ENCODE peak calls at places on chromosomes 5 and 9, in eight cellular contexts. U, N, D, F, B, E, Q and S are unnamed samples.

GRCh38 chr9:69104830-69105527 is 69.1 kb upstream of the TJP2 start:
- DNase-seq in Q (no peak), N (no peak), F (no peak), D (no peak), B (no peak), U (peak), E (peak), S (no peak)

GRCh38 chr5:149264432-149265069 is 7.1 kb upstream of the AFAP1L1 start:
- DNase-seq in B (no peak), D (peak), N (no peak), U (peak), F (no peak), E (peak), Q (no peak), S (no peak)

GRCh38 chr5:141508440-141508807 is 19.5 kb downstream of the PCDHGC5 start:
- DNase-seq in E (no peak), Q (no peak), D (no peak), F (no peak), B (no peak), U (no peak), N (peak), S (no peak)

GRCh38 chr9:84145780-84146179 is 165.2 kb downstream of the RMI1 start:
- DNase-seq in Q (no peak), F (no peak), U (no peak), D (no peak), B (no peak), N (no peak), E (no peak), S (no peak)

GRCh38 chr5:110807174-110807573 is 68.4 kb downstream of the SLC25A46 start:
- DNase-seq in U (peak), D (no peak), E (no peak), F (no peak), N (peak), B (no peak), Q (no peak), S (no peak)

GRCh38 chr5:177607452-177608192 is 7.7 kb downstream of the B4GALT7 start:
- DNase-seq in U (peak), B (peak), N (peak), F (peak), D (peak), Q (peak), E (peak), S (peak)

GRCh38 chr9:626591-626990 is 214.9 kb upstream of the DMRT1 start:
- DNase-seq in N (no peak), F (no peak), D (no peak), Q (no peak), U (no peak), B (peak), E (no peak), S (no peak)

GRCh38 chr9:123026425-123026824 is 7.0 kb upstream of the GPR21 start:
- DNase-seq in D (no peak), U (no peak), Q (no peak), F (no peak), N (no peak), E (no peak), B (no peak), S (no peak)

GRCh38 chr5:144142826-144143167 is 27.7 kb downstream of the YIPF5 start:
- DNase-seq in N (no peak), E (no peak), B (no peak), U (no peak), Q (no peak), D (no peak), F (no peak), S (no peak)

GRCh38 chr5:16916262-16916878 is 19.7 kb downstream of the MYO10 start:
- DNase-seq in N (no peak), F (peak), U (no peak), D (no peak), Q (no peak), B (no peak), E (no peak), S (no peak)

GRCh38 chr9:70205366-70206020 is 53.3 kb upstream of the SMC5 start:
- DNase-seq in D (no peak), Q (no peak), N (no peak), E (no peak), F (no peak), U (peak), B (no peak), S (no peak)

GRCh38 chr5:65790371-65791163 is 68.6 kb downstream of the NLN start:
- DNase-seq in E (no peak), Q (no peak), D (no peak), F (no peak), U (no peak), N (no peak), B (no peak), S (no peak)

GRCh38 chr5:124884108-124884507 is 137.7 kb upstream of the ZNF608 start:
- DNase-seq in Q (no peak), B (no peak), D (no peak), E (no peak), F (no peak), N (no peak), U (no peak), S (no peak)

GRCh38 chr5:142420521-142420920 is 95.7 kb upstream of the SPRY4 start:
- DNase-seq in D (no peak), F (no peak), Q (no peak), E (no peak), B (no peak), N (no peak), U (no peak), S (no peak)

GRCh38 chr5:40972434-40972833 is 63.1 kb downstream of the C7 start:
- DNase-seq in U (no peak), F (no peak), D (no peak), N (no peak), E (no peak), Q (no peak), B (no peak), S (no peak)

GRCh38 chr5:10167806-10168205 is 81.9 kb downstream of the ATPSCKMT start:
- DNase-seq in F (no peak), Q (no peak), U (no peak), B (no peak), E (no peak), N (no peak), D (no peak), S (no peak)

GRCh38 chr9:109986423-109987055 is 206.5 kb downstream of the PALM2AKAP2 start:
- DNase-seq in F (peak), N (no peak), B (no peak), E (no peak), D (no peak), Q (no peak), U (no peak), S (no peak)

GRCh38 chr9:112970939-112971338 is 41.1 kb downstream of the ZNF883 start:
- DNase-seq in N (peak), F (no peak), D (no peak), U (peak), B (no peak), Q (no peak), E (peak), S (no peak)

GRCh38 chr9:72187296-72187695 is 38.1 kb downstream of the GDA start:
- DNase-seq in B (no peak), N (no peak), E (no peak), U (no peak), Q (no peak), D (no peak), F (no peak), S (no peak)

GRCh38 chr5:78995521-78995920 is 10.4 kb upstream of the ARSB start:
- DNase-seq in N (no peak), F (no peak), U (no peak), E (no peak), B (no peak), D (no peak), Q (no peak), S (no peak)

GRCh38 chr5:152568101-152568500 is 163.0 kb upstream of the NMUR2 start:
- DNase-seq in E (no peak), N (no peak), Q (no peak), F (no peak), D (no peak), B (no peak), U (no peak), S (no peak)

GRCh38 chr9:136587944-136588662 is 42.3 kb upstream of the NOTCH1 start:
- DNase-seq in F (no peak), E (peak), N (no peak), B (no peak), Q (no peak), U (no peak), D (no peak), S (no peak)

GRCh38 chr9:18268381-18268780 is 205.6 kb upstream of the ADAMTSL1 start:
- DNase-seq in Q (no peak), U (no peak), D (no peak), B (no peak), E (peak), F (no peak), N (no peak), S (no peak)

GRCh38 chr9:36316629-36317317 is 58.5 kb upstream of the GNE start:
- DNase-seq in Q (no peak), D (no peak), U (no peak), E (no peak), F (no peak), B (no peak), N (no peak), S (no peak)

GRCh38 chr5:153781325-153781724 is 257.4 kb downstream of the FAM114A2 start:
- DNase-seq in N (no peak), B (no peak), U (no peak), D (no peak), Q (no peak), F (no peak), E (peak), S (no peak)

GRCh38 chr9:16469184-16469583 is 401.3 kb downstream of the BNC2 start:
- DNase-seq in Q (no peak), N (no peak), D (no peak), B (no peak), F (no peak), U (no peak), E (no peak), S (no peak)

GRCh38 chr9:124808246-124808956 is 31.5 kb downstream of the OLFML2A start:
- DNase-seq in E (no peak), Q (no peak), B (no peak), N (no peak), F (no peak), D (no peak), U (no peak), S (no peak)

GRCh38 chr5:91910655-91911054 is 527.5 kb upstream of the ARRDC3 start:
- DNase-seq in Q (no peak), N (no peak), B (no peak), D (no peak), E (no peak), F (no peak), U (no peak), S (no peak)

GRCh38 chr9:131697097-131697496 is 42.8 kb downstream of the RAPGEF1 start:
- DNase-seq in B (peak), Q (no peak), N (no peak), D (no peak), F (no peak), U (no peak), E (peak), S (peak)

GRCh38 chr9:69894720-69895119 is 74.1 kb downstream of the CFAP95 start:
- DNase-seq in E (no peak), N (no peak), D (no peak), F (no peak), B (no peak), U (no peak), Q (no peak), S (no peak)

GRCh38 chr5:765948-766631 is 18.4 kb downstream of the ZDHHC11B start:
- DNase-seq in U (no peak), E (no peak), F (no peak), B (no peak), D (no peak), Q (peak), N (no peak), S (peak)